ENCODE peak calls at places on chromosome 12, in five cellular contexts. B, Q, W, K and X are unnamed samples.

GRCh38 chr12:45730842-45731336 is 1.4 kb downstream of the ARID2 start:
- DNase-seq in B (no peak), W (no peak), Q (peak), K (no peak), X (no peak)

GRCh38 chr12:63276537-63277365 is 125.8 kb upstream of the AVPR1A start:
- DNase-seq in B (no peak), W (no peak), Q (peak), K (peak), X (no peak)

GRCh38 chr12:122004633-122005071 is 17.0 kb upstream of the BCL7A start:
- DNase-seq in K (no peak), W (no peak), Q (no peak), B (no peak), X (no peak)

GRCh38 chr12:75766263-75767160 is 255.1 kb upstream of the KRR1 start:
- DNase-seq in W (no peak), Q (peak), B (no peak), K (no peak), X (no peak)

GRCh38 chr12:62724947-62725447 is 210.0 kb downstream of the PPM1H start:
- DNase-seq in W (no peak), B (no peak), K (peak), Q (peak), X (no peak)

GRCh38 chr12:75715323-75715644 is 203.9 kb upstream of the KRR1 start:
- DNase-seq in W (no peak), Q (no peak), K (no peak), B (no peak), X (no peak)

GRCh38 chr12:34390846-34391700 is 368.8 kb downstream of the ALG10 start:
- DNase-seq in Q (no peak), K (no peak), W (no peak), B (peak), X (no peak)

GRCh38 chr12:51163795-51164194 is 9.1 kb downstream of the TFCP2 start:
- DNase-seq in W (no peak), K (no peak), B (no peak), Q (no peak), X (no peak)

GRCh38 chr12:117963836-117964235 is 5.0 kb downstream of the KSR2 start:
- DNase-seq in K (no peak), Q (no peak), W (no peak), B (no peak), X (no peak)

GRCh38 chr12:119008691-119009221 is 27.4 kb downstream of the SRRM4 start:
- DNase-seq in B (no peak), W (no peak), Q (no peak), K (no peak), X (no peak)

GRCh38 chr12:12803186-12803585 is 10.0 kb upstream of the DDX47 start:
- DNase-seq in B (no peak), Q (peak), K (peak), W (peak), X (peak)

GRCh38 chr12:55899035-55899434 is 28.7 kb downstream of the PYM1 start:
- DNase-seq in K (no peak), W (no peak), B (no peak), Q (no peak), X (no peak)

GRCh38 chr12:92297932-92298681 is 152.5 kb upstream of the BTG1 start:
- DNase-seq in W (no peak), Q (no peak), K (peak), B (no peak), X (peak)

GRCh38 chr12:32889073-32889760 is 7.4 kb downstream of the PKP2 start:
- DNase-seq in W (no peak), K (no peak), Q (no peak), B (no peak), X (no peak)

GRCh38 chr12:4780624-4781023 is 60.4 kb downstream of the GALNT8 start:
- DNase-seq in B (no peak), W (no peak), Q (no peak), K (no peak), X (peak)

GRCh38 chr12:77256924-77257323 is 191.6 kb upstream of the E2F7 start:
- DNase-seq in B (no peak), W (no peak), K (no peak), Q (no peak), X (no peak)

GRCh38 chr12:65690477-65690876 is 133.8 kb upstream of the HMGA2 start:
- DNase-seq in K (no peak), B (no peak), W (no peak), Q (no peak), X (no peak)

GRCh38 chr12:18171571-18171970 is 81.6 kb upstream of the RERGL start:
- DNase-seq in W (no peak), Q (no peak), K (no peak), B (no peak), X (no peak)

GRCh38 chr12:53997324-53998173 is 2.4 kb upstream of the HOXC9 start:
- DNase-seq in Q (no peak), B (no peak), W (no peak), K (no peak), X (no peak)

GRCh38 chr12:116861331-116861730 is 19.9 kb downstream of the HRK start:
- DNase-seq in K (peak), Q (no peak), B (no peak), W (peak), X (no peak)

GRCh38 chr12:11965258-11965910 is 105.4 kb upstream of the BCL2L14 start:
- DNase-seq in B (no peak), W (no peak), K (no peak), Q (no peak), X (no peak)

GRCh38 chr12:80213246-80213645 is 113.9 kb downstream of the OTOGL start:
- DNase-seq in B (no peak), K (no peak), W (no peak), Q (no peak), X (no peak)